ENCODE peak calls at places on chromosomes 7 and 10, in nine cellular contexts. D is chondrocyte; B is fibroblast of pulmonary artery; K is heart right ventricle; V is A549; J is AG09319; G is CD8-positive, alpha-beta T cell; Y is pancreas; Z is colonic mucosa. H is an unnamed sample.

GRCh38 chr7:106959753-106960152 is 84.8 kb upstream of the PRKAR2B start:
- DNase-seq in D (no peak), B (no peak), K (no peak), V (peak; percentile 10), J (no peak), G (no peak), Y (no peak), Z (no peak), H (peak; percentile 21)

GRCh38 chr7:50558380-50559051 is 6.7 kb downstream of the DDC start:
- DNase-seq in D (no peak), B (peak; percentile 24), K (no peak), V (no peak), J (no peak), G (no peak), Y (no peak), Z (no peak), H (peak; percentile 37)

GRCh38 chr10:130463876-130464360 is 327.7 kb downstream of the GLRX3 start:
- DNase-seq in D (no peak), B (no peak), K (no peak), V (no peak), J (no peak), G (peak; percentile 27), Y (peak; percentile 55), Z (no peak), H (no peak)

GRCh38 chr10:14891151-14891550 is 12.5 kb downstream of the SUV39H2 start:
- DNase-seq in D (no peak), B (no peak), K (no peak), V (no peak), J (no peak), G (no peak), Y (no peak), Z (no peak), H (no peak)

GRCh38 chr10:80509403-80510161 is 28.1 kb upstream of the SH2D4B start:
- DNase-seq in D (no peak), B (peak; percentile 92), K (no peak), V (peak; percentile 77), J (no peak), G (no peak), Y (no peak), Z (no peak), H (no peak)

GRCh38 chr10:132518572-132519381 is 18.8 kb upstream of the INPP5A start:
- DNase-seq in D (peak; percentile 80), B (no peak), K (peak; percentile 78), V (no peak), J (no peak), G (no peak), Y (peak; percentile 94), Z (peak; percentile 93), H (peak; percentile 60)

GRCh38 chr10:73406863-73407262 is 7.0 kb downstream of the ANXA7 start:
- DNase-seq in D (no peak), B (peak; percentile 18), K (no peak), V (no peak), J (no peak), G (no peak), Y (no peak), Z (no peak), H (no peak)

GRCh38 chr10:112475565-112476233 is 28.7 kb downstream of the VTI1A start:
- DNase-seq in D (no peak), B (peak; percentile 42), K (no peak), V (no peak), J (no peak), G (no peak), Y (no peak), Z (no peak), H (no peak)

GRCh38 chr10:17747883-17748550 is 4.0 kb upstream of the TMEM236 start:
- DNase-seq in D (no peak), B (peak; percentile 66), K (no peak), V (no peak), J (no peak), G (no peak), Y (no peak), Z (no peak), H (no peak)

GRCh38 chr7:43296306-43296705 is 183.9 kb downstream of the HECW1 start:
- DNase-seq in D (no peak), B (no peak), K (no peak), V (peak; percentile 18), J (no peak), G (no peak), Y (no peak), Z (no peak), H (peak; percentile 33)

GRCh38 chr7:90738249-90738648 is 142.1 kb downstream of the CDK14 start:
- DNase-seq in D (no peak), B (no peak), K (no peak), V (no peak), J (no peak), G (no peak), Y (no peak), Z (no peak), H (no peak)

GRCh38 chr10:52486840-52487611 is 172.9 kb downstream of the DKK1 start:
- DNase-seq in D (no peak), B (peak; percentile 80), K (no peak), V (peak; percentile 36), J (peak; percentile 52), G (no peak), Y (no peak), Z (no peak), H (no peak)

GRCh38 chr10:60480865-60481563 is 91.3 kb upstream of the ANK3 start:
- DNase-seq in D (no peak), B (peak; percentile 91), K (no peak), V (peak; percentile 18), J (peak; percentile 44), G (no peak), Y (peak; percentile 26), Z (no peak), H (no peak)

GRCh38 chr7:40674316-40674715 is 539.5 kb downstream of the SUGCT start:
- DNase-seq in D (no peak), B (no peak), K (no peak), V (no peak), J (no peak), G (no peak), Y (no peak), Z (no peak), H (no peak)

GRCh38 chr7:103569621-103570305 is 123.8 kb upstream of the SLC26A5 start:
- DNase-seq in D (no peak), B (no peak), K (no peak), V (no peak), J (no peak), G (no peak), Y (no peak), Z (no peak), H (no peak)

GRCh38 chr7:64625114-64626082 is 40.5 kb upstream of the ZNF107 start:
- DNase-seq in D (no peak), B (no peak), K (no peak), V (no peak), J (no peak), G (no peak), Y (no peak), Z (no peak), H (no peak)

DNA sequence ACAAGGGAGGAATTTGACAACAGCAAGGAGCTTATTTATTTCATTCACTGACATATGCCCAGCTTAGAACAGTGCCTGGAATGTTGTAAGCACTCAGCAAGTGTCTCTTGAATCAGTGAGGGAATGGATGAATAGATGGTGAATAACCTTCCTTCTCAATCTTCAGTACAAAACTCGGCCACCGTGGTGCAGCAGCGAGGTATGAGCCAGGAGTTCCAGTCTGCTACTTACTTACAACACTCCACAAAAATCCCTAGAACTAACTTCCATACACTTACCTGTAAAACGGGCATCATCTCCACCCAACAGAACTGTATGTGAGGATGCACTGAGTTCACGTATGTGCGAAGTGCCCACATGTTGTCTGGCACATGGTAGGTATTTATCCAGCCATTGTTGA is 237.4 kb downstream of the WDR11 start:
- DNase-seq in D (no peak), B (no peak), K (no peak), V (no peak), J (no peak), G (no peak), Y (no peak), Z (no peak), H (peak; percentile 35)
- TF ChIP-seq CTCF in D (peak; percentile 73), B (no peak), K (no peak), V (no peak), J (no peak), G (no peak), Y (no peak), Z (no peak), H (peak; percentile 21)

GRCh38 chr7:102300643-102301211 is 14.1 kb downstream of the SH2B2 start:
- DNase-seq in D (no peak), B (no peak), K (peak; percentile 40), V (no peak), J (no peak), G (no peak), Y (no peak), Z (no peak), H (peak; percentile 80)
- TF ChIP-seq CTCF in D (peak; percentile 66), B (no peak), K (peak; percentile 20), V (no peak), J (peak; percentile 7), G (no peak), Y (no peak), Z (no peak), H (peak; percentile 51)

DNA sequence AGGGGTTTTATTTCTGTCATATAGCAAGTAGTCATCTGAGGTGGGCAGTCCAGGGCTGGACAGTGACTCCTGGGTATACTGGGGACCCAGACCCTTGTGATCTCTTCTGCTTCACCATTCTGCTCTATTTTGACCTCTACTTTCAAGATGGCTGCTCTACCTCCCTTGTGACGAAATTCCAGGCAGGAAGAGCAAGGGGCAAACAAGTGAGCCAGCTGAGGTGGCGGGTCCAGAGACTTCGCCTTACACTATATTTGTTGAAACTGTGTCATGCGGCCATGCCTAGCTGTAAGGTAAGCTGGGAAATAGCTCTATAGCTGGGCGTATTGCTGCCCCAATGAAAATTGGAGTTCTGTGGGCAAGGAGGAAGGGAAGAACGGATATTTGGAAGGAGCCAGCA is 7.9 kb upstream of the CPA1 start:
- DNase-seq in D (peak; percentile 10), B (no peak), K (no peak), V (no peak), J (no peak), G (no peak), Y (no peak), Z (no peak), H (no peak)
- TF ChIP-seq CTCF in D (no peak), B (no peak), K (no peak), V (no peak), J (no peak), G (no peak), Y (no peak), Z (no peak), H (no peak)

GRCh38 chr7:151411551-151411950 is 1.7 kb upstream of the WDR86 start:
- DNase-seq in D (peak; percentile 40), B (no peak), K (no peak), V (no peak), J (no peak), G (no peak), Y (no peak), Z (no peak), H (no peak)

GRCh38 chr7:151408498-151408838 is 1.4 kb downstream of the WDR86 start:
- DNase-seq in D (peak; percentile 55), B (no peak), K (no peak), V (no peak), J (no peak), G (no peak), Y (peak; percentile 8), Z (no peak), H (no peak)

GRCh38 chr7:151410405-151411390 is 860 bp upstream of the WDR86 start:
- DNase-seq in D (peak; percentile 58), B (no peak), K (no peak), V (no peak), J (no peak), G (no peak), Y (no peak), Z (no peak), H (peak; percentile 69)

GRCh38 chr7:151408839-151409554 is 841 bp downstream of the WDR86 start:
- DNase-seq in D (peak; percentile 55), B (peak; percentile 29), K (no peak), V (no peak), J (no peak), G (peak; percentile 70), Y (no peak), Z (no peak), H (peak; percentile 57)

GRCh38 chr7:151409555-151410404 is at the start of gene WDR86:
- DNase-seq in D (peak; percentile 67), B (no peak), K (no peak), V (no peak), J (no peak), G (no peak), Y (no peak), Z (no peak), H (peak; percentile 78)
- TF ChIP-seq CTCF in D (no peak), B (no peak), K (no peak), V (no peak), J (no peak), G (no peak), Y (no peak), Z (no peak), H (no peak)